ENCODE peak calls at places on chromosomes 4 and X, in seven cellular contexts. One of them, this sample, is unnamed.

GRCh38 chrX:71181558-71181909 is 36.9 kb downstream of the NLGN3 start:
- DNase-seq in tibial artery: no peak
- DNase-seq in fibroblast of mammary gland: no peak
- DNase-seq in astrocyte of the cerebellum: no peak
- DNase-seq in AG04450: no peak
- DNase-seq in cardiac fibroblast: peak
- DNase-seq in lower lobe of right lung: no peak
- DNase-seq in this sample: no peak

GRCh38 chr4:100421356-100421978 is 96.4 kb downstream of the EMCN start:
- DNase-seq in fibroblast of mammary gland: peak
- DNase-seq in tibial artery: no peak
- DNase-seq in astrocyte of the cerebellum: peak
- DNase-seq in lower lobe of right lung: no peak
- DNase-seq in AG04450: no peak
- DNase-seq in cardiac fibroblast: peak
- DNase-seq in this sample: no peak

GRCh38 chrX:24392709-24393108 is 32.3 kb downstream of the SUPT20HL1 start:
- DNase-seq in AG04450: no peak
- DNase-seq in cardiac fibroblast: no peak
- DNase-seq in fibroblast of mammary gland: no peak
- DNase-seq in astrocyte of the cerebellum: peak
- DNase-seq in tibial artery: no peak
- DNase-seq in lower lobe of right lung: no peak
- DNase-seq in this sample: no peak

GRCh38 chr4:138259801-138260200 is 17.7 kb upstream of the SLC7A11 start:
- DNase-seq in fibroblast of mammary gland: peak
- DNase-seq in lower lobe of right lung: no peak
- DNase-seq in astrocyte of the cerebellum: no peak
- DNase-seq in cardiac fibroblast: peak
- DNase-seq in AG04450: no peak
- DNase-seq in tibial artery: no peak
- DNase-seq in this sample: no peak

GRCh38 chr4:184475096-184475461 is 729 bp upstream of the IRF2 start:
- DNase-seq in tibial artery: peak
- DNase-seq in astrocyte of the cerebellum: no peak
- DNase-seq in fibroblast of mammary gland: peak
- DNase-seq in AG04450: no peak
- DNase-seq in lower lobe of right lung: peak
- DNase-seq in cardiac fibroblast: peak
- DNase-seq in this sample: peak

GRCh38 chr4:178275671-178276360 is 833.6 kb upstream of the AGA start:
- DNase-seq in cardiac fibroblast: no peak
- DNase-seq in AG04450: no peak
- DNase-seq in astrocyte of the cerebellum: no peak
- DNase-seq in tibial artery: no peak
- DNase-seq in lower lobe of right lung: no peak
- DNase-seq in fibroblast of mammary gland: no peak
- DNase-seq in this sample: no peak

GRCh38 chr4:10535900-10536299 is 78.7 kb upstream of the ZNF518B start:
- DNase-seq in astrocyte of the cerebellum: no peak
- DNase-seq in AG04450: no peak
- DNase-seq in cardiac fibroblast: no peak
- DNase-seq in tibial artery: no peak
- DNase-seq in fibroblast of mammary gland: no peak
- DNase-seq in lower lobe of right lung: no peak
- DNase-seq in this sample: no peak

GRCh38 chr4:66927937-66928336 is 617.4 kb downstream of the CENPC start:
- DNase-seq in fibroblast of mammary gland: no peak
- DNase-seq in AG04450: no peak
- DNase-seq in lower lobe of right lung: no peak
- DNase-seq in astrocyte of the cerebellum: no peak
- DNase-seq in cardiac fibroblast: no peak
- DNase-seq in tibial artery: no peak
- DNase-seq in this sample: no peak

GRCh38 chr4:15325987-15326386 is 101.8 kb upstream of the C1QTNF7 start:
- DNase-seq in fibroblast of mammary gland: no peak
- DNase-seq in tibial artery: no peak
- DNase-seq in lower lobe of right lung: no peak
- DNase-seq in AG04450: no peak
- DNase-seq in astrocyte of the cerebellum: no peak
- DNase-seq in cardiac fibroblast: no peak
- DNase-seq in this sample: no peak

GRCh38 chr4:82372502-82372873 is 1.3 kb downstream of the HNRNPD start:
- DNase-seq in lower lobe of right lung: no peak
- DNase-seq in fibroblast of mammary gland: peak
- DNase-seq in tibial artery: no peak
- DNase-seq in AG04450: no peak
- DNase-seq in astrocyte of the cerebellum: no peak
- DNase-seq in cardiac fibroblast: peak
- DNase-seq in this sample: peak

GRCh38 chr4:133618963-133619362 is 469.9 kb downstream of the PCDH10 start:
- DNase-seq in tibial artery: no peak
- DNase-seq in astrocyte of the cerebellum: no peak
- DNase-seq in AG04450: no peak
- DNase-seq in cardiac fibroblast: no peak
- DNase-seq in lower lobe of right lung: no peak
- DNase-seq in fibroblast of mammary gland: no peak
- DNase-seq in this sample: no peak

GRCh38 chr4:35491093-35491492 is 753.2 kb downstream of the ARAP2 start:
- DNase-seq in cardiac fibroblast: no peak
- DNase-seq in astrocyte of the cerebellum: no peak
- DNase-seq in AG04450: no peak
- DNase-seq in lower lobe of right lung: no peak
- DNase-seq in fibroblast of mammary gland: no peak
- DNase-seq in tibial artery: no peak
- DNase-seq in this sample: no peak

GRCh38 chr4:3290476-3290875 is 2.3 kb upstream of the RGS12 start:
- DNase-seq in cardiac fibroblast: no peak
- DNase-seq in fibroblast of mammary gland: no peak
- DNase-seq in tibial artery: peak
- DNase-seq in AG04450: no peak
- DNase-seq in lower lobe of right lung: no peak
- DNase-seq in astrocyte of the cerebellum: no peak
- DNase-seq in this sample: peak

GRCh38 chr4:3290889-3291321 is 1.9 kb upstream of the RGS12 start:
- DNase-seq in tibial artery: peak
- DNase-seq in cardiac fibroblast: no peak
- DNase-seq in lower lobe of right lung: no peak
- DNase-seq in astrocyte of the cerebellum: no peak
- DNase-seq in fibroblast of mammary gland: no peak
- DNase-seq in AG04450: no peak
- DNase-seq in this sample: peak

GRCh38 chr4:3291969-3292570 is 751 bp upstream of the RGS12 start:
- DNase-seq in cardiac fibroblast: peak
- DNase-seq in astrocyte of the cerebellum: no peak
- DNase-seq in lower lobe of right lung: peak
- DNase-seq in AG04450: no peak
- DNase-seq in fibroblast of mammary gland: peak
- DNase-seq in tibial artery: peak
- DNase-seq in this sample: peak

GRCh38 chr4:3292571-3293409 is at the start of gene RGS12:
- DNase-seq in cardiac fibroblast: peak
- DNase-seq in AG04450: peak
- DNase-seq in fibroblast of mammary gland: peak
- DNase-seq in lower lobe of right lung: peak
- DNase-seq in astrocyte of the cerebellum: peak
- DNase-seq in tibial artery: peak
- DNase-seq in this sample: peak

GRCh38 chr4:3291411-3291968 is 1.3 kb upstream of the RGS12 start:
- DNase-seq in astrocyte of the cerebellum: no peak
- DNase-seq in lower lobe of right lung: peak
- DNase-seq in fibroblast of mammary gland: no peak
- DNase-seq in tibial artery: peak
- DNase-seq in AG04450: no peak
- DNase-seq in cardiac fibroblast: no peak
- DNase-seq in this sample: peak
- H3K4me3 ChIP-seq in astrocyte of the cerebellum: peak
- H3K4me3 ChIP-seq in lower lobe of right lung: peak
- H3K4me3 ChIP-seq in fibroblast of mammary gland: peak
- H3K4me3 ChIP-seq in tibial artery: peak
- H3K4me3 ChIP-seq in AG04450: peak
- H3K4me3 ChIP-seq in cardiac fibroblast: peak
- H3K4me3 ChIP-seq in this sample: peak

DNA sequence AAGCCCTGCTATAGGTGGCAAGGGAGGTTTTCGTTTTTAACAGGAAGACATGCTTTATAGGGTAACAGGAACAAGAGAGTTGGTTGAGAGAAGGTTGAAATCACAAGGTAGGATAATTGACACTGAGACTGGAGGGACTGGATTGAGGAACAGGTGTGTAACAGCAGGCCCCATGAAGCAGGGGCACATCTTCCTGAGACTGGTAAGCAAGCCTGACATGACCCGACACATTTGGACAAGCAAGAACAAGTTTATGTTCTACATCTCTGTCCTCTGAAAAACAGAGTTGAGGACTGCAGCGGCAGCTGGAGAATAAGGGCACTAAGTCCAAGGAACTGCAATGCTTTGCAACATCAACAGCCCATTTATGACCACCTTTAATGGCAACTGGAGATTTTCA is 5.2 kb downstream of the RPS4X start:
- DNase-seq in AG04450: no peak
- DNase-seq in cardiac fibroblast: no peak
- DNase-seq in tibial artery: no peak
- DNase-seq in fibroblast of mammary gland: no peak
- DNase-seq in astrocyte of the cerebellum: no peak
- DNase-seq in lower lobe of right lung: no peak
- DNase-seq in this sample: no peak
- H3K4me3 ChIP-seq in AG04450: no peak
- H3K4me3 ChIP-seq in cardiac fibroblast: no peak
- H3K4me3 ChIP-seq in tibial artery: no peak
- H3K4me3 ChIP-seq in fibroblast of mammary gland: no peak
- H3K4me3 ChIP-seq in astrocyte of the cerebellum: no peak
- H3K4me3 ChIP-seq in lower lobe of right lung: no peak
- H3K4me3 ChIP-seq in this sample: no peak

GRCh38 chr4:143286058-143286457 is 50.6 kb upstream of the GAB1 start:
- DNase-seq in tibial artery: no peak
- DNase-seq in cardiac fibroblast: no peak
- DNase-seq in lower lobe of right lung: no peak
- DNase-seq in AG04450: no peak
- DNase-seq in astrocyte of the cerebellum: no peak
- DNase-seq in fibroblast of mammary gland: peak
- DNase-seq in this sample: no peak

GRCh38 chr4:143289370-143289769 is 47.3 kb upstream of the GAB1 start:
- DNase-seq in tibial artery: no peak
- DNase-seq in astrocyte of the cerebellum: no peak
- DNase-seq in AG04450: no peak
- DNase-seq in cardiac fibroblast: no peak
- DNase-seq in lower lobe of right lung: no peak
- DNase-seq in fibroblast of mammary gland: no peak
- DNase-seq in this sample: no peak

GRCh38 chr4:143291334-143291733 is 45.3 kb upstream of the GAB1 start:
- DNase-seq in cardiac fibroblast: no peak
- DNase-seq in astrocyte of the cerebellum: no peak
- DNase-seq in lower lobe of right lung: no peak
- DNase-seq in AG04450: no peak
- DNase-seq in fibroblast of mammary gland: no peak
- DNase-seq in tibial artery: no peak
- DNase-seq in this sample: no peak

GRCh38 chr4:143287571-143287923 is 49.1 kb upstream of the GAB1 start:
- DNase-seq in tibial artery: no peak
- DNase-seq in cardiac fibroblast: no peak
- DNase-seq in AG04450: no peak
- DNase-seq in fibroblast of mammary gland: no peak
- DNase-seq in astrocyte of the cerebellum: no peak
- DNase-seq in lower lobe of right lung: no peak
- DNase-seq in this sample: no peak

DNA sequence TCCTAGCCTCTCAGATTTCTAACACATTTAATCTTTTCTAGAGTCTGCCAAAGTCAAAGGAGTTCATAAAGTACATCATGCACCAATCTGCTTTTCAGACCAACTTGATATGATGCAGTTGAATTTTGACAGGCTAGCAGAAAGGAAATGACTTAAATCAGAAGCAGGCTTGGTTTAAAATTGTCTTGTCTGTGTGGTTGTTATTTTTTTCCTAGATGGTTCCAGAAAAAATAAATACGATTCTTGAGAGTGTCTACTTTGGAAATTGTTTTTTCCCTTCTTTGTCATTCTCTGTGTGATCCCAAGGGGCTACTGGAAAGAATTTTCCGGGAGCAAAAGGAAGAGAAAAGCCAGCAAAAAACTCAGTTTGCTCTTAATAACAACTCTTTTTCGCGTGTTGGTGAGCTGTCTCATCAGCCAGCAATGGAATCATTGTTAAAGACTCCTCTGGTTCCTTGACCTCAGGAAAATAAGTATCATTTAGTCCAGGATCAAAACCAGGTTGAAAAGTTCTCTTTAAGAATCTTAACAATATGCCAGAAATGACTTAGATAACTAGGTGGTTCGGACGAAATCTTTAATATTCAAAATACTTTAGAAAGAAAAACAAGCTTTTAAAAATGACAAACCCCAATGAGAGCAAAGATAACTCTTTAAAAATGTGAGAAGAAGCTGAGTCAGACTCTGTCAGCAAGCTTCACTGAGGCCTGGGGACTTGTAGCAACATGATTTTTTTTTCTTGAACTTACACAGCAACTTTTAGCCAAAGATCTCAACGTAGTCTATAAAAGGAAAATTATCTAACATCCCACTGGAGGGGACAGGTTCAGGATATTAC is 49.7 kb upstream of the GAB1 start:
- DNase-seq in lower lobe of right lung: no peak
- DNase-seq in fibroblast of mammary gland: peak
- DNase-seq in tibial artery: no peak
- DNase-seq in astrocyte of the cerebellum: no peak
- DNase-seq in cardiac fibroblast: peak
- DNase-seq in AG04450: peak
- DNase-seq in this sample: no peak
- H3K4me3 ChIP-seq in lower lobe of right lung: no peak
- H3K4me3 ChIP-seq in fibroblast of mammary gland: no peak
- H3K4me3 ChIP-seq in tibial artery: no peak
- H3K4me3 ChIP-seq in astrocyte of the cerebellum: no peak
- H3K4me3 ChIP-seq in cardiac fibroblast: no peak
- H3K4me3 ChIP-seq in AG04450: no peak
- H3K4me3 ChIP-seq in this sample: peak

DNA sequence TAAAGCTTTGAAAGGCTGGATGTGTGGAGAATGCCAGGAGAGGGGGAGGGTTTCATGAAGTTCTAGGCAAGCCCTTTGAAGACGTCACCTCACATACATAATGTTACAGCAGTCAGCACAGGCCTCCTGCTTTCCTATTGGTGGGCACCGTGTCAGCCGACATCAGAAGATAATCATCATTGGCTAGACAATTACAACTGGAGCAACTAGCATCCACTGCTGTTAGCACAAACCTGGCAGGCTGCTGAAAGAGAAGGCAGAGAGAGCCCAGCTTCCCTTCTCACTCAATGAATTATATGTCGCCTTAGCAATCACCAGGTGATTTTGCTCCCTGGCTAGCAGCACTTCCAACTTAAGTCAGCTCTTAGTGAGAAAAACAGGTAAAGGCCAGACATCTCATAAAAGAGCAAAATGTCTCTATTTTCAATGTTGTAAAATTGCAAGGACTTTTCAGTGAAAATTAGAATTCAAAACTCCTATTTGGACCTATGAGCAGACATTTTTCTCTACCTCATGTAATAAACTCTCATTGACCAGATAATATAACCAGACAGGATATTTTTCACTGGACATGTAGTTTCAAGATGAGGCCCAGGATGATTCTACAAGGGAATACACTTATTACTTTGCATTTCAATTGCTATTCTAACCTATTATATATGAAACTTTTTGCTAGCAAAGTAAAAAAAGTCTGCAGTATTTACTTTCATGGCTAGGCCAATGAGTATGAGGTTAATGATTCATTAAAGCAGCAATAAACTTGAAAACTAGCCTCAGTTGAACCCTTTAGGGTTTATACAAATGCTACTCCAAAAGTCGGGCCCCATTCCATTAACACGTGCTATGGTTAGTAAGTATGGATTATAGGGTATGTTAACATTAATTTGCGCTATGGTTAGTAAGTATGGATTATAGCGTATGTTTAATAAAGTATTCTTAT is 4.3 kb downstream of the ELOVL6 start:
- DNase-seq in cardiac fibroblast: peak
- DNase-seq in AG04450: peak
- DNase-seq in fibroblast of mammary gland: peak
- DNase-seq in astrocyte of the cerebellum: peak
- DNase-seq in lower lobe of right lung: peak
- DNase-seq in tibial artery: peak
- DNase-seq in this sample: peak
- H3K4me3 ChIP-seq in cardiac fibroblast: no peak
- H3K4me3 ChIP-seq in AG04450: no peak
- H3K4me3 ChIP-seq in fibroblast of mammary gland: no peak
- H3K4me3 ChIP-seq in astrocyte of the cerebellum: no peak
- H3K4me3 ChIP-seq in lower lobe of right lung: no peak
- H3K4me3 ChIP-seq in tibial artery: no peak
- H3K4me3 ChIP-seq in this sample: no peak